ENCODE peak calls at places on chromosomes 13 and 19, in eight cellular contexts. G is GM12878; L is neural crest cell; U is astrocyte of the cerebellum; X is GM12865; P is CD8-positive, alpha-beta T cell; A is pancreas; V is body of pancreas. H is an unnamed sample.

GRCh38 chr13:113155982-113156655 is 2.3 kb upstream of the PROZ start:
- DNase-seq in U (no peak), V (no peak), P (no peak), X (no peak), A (no peak), L (no peak), G (no peak), H (no peak)

GRCh38 chr13:36431204-36432105 is 840 bp upstream of the CCNA1 start:
- DNase-seq in L (no peak), U (no peak), X (no peak), P (no peak), A (no peak), G (no peak), V (no peak), H (peak)

GRCh38 chr19:8209965-8210659 is 942 bp downstream of the CERS4 start:
- DNase-seq in L (peak), A (peak), P (no peak), G (no peak), X (peak), U (no peak), V (no peak), H (peak)

GRCh38 chr13:113151745-113152707 is 6.4 kb upstream of the PROZ start:
- DNase-seq in P (peak), G (no peak), X (no peak), A (no peak), L (no peak), V (no peak), U (peak), H (no peak)

GRCh38 chr19:3360494-3361383 is 5.6 kb upstream of the NFIC start:
- DNase-seq in L (no peak), V (peak), G (no peak), X (peak), A (no peak), U (no peak), P (peak), H (peak)

GRCh38 chr19:35381318-35381717 is 10.4 kb downstream of the GPR42 start:
- DNase-seq in X (no peak), L (no peak), G (no peak), A (no peak), U (no peak), P (no peak), V (no peak), H (no peak)

GRCh38 chr19:55535579-55536350 is 1.2 kb downstream of the SBK2 start:
- DNase-seq in A (no peak), V (no peak), P (no peak), X (no peak), U (no peak), L (no peak), G (no peak), H (no peak)

GRCh38 chr19:1181606-1182005 is 7.5 kb upstream of the SBNO2 start:
- DNase-seq in X (no peak), U (no peak), A (peak), G (no peak), L (no peak), V (peak), P (no peak), H (no peak)

GRCh38 chr13:65882810-65883209 is 1347.3 kb downstream of the PCDH9 start:
- DNase-seq in U (no peak), G (no peak), P (no peak), V (no peak), L (no peak), X (no peak), A (no peak), H (no peak)
- TF ChIP-seq CTCF in U (no peak), G (no peak), P (no peak), V (no peak), L (peak), X (no peak), A (no peak), H (peak)

DNA sequence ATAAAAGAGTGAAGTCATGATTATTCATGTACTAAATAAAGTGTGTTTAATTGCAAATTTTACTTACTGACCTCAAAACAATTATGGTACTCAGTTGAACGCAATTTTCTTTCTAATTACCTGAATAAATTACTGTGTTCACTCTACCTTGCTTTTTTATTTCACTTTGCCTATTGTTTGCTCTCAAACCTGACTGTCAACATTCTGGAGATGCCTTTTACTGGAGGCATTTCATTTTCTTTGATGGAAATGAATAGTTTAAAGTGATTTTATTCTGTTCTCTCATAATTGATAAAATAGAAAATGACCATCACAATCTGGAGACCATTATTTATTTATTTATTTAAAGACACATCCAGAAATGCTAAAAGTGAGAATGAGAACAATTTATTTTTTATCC is 811.5 kb upstream of the ATXN8OS start:
- DNase-seq in P (no peak), G (no peak), A (no peak), U (no peak), X (no peak), V (no peak), L (no peak), H (no peak)
- TF ChIP-seq CTCF in P (no peak), G (no peak), A (no peak), U (no peak), X (no peak), V (no peak), L (no peak), H (no peak)

GRCh38 chr13:28751210-28751935 is 32.6 kb upstream of the SLC46A3 start:
- DNase-seq in G (no peak), X (no peak), U (no peak), P (no peak), V (no peak), A (no peak), L (no peak), H (no peak)

GRCh38 chr13:28753946-28754345 is 35.2 kb upstream of the SLC46A3 start:
- DNase-seq in U (no peak), P (no peak), G (no peak), V (no peak), A (no peak), L (no peak), X (no peak), H (no peak)

GRCh38 chr13:28754698-28755545 is 36.2 kb upstream of the SLC46A3 start:
- DNase-seq in U (no peak), X (no peak), G (no peak), P (no peak), A (no peak), V (no peak), L (no peak), H (no peak)

GRCh38 chr13:28755546-28755870 is 36.7 kb upstream of the SLC46A3 start:
- DNase-seq in X (no peak), L (no peak), G (no peak), P (no peak), V (no peak), A (no peak), U (no peak), H (no peak)

GRCh38 chr13:28753208-28753892 is 34.6 kb upstream of the SLC46A3 start:
- DNase-seq in U (peak), A (peak), V (peak), P (no peak), X (no peak), G (no peak), L (no peak), H (no peak)
- TF ChIP-seq CTCF in U (peak), A (no peak), V (no peak), P (no peak), X (no peak), G (no peak), L (no peak), H (no peak)

DNA sequence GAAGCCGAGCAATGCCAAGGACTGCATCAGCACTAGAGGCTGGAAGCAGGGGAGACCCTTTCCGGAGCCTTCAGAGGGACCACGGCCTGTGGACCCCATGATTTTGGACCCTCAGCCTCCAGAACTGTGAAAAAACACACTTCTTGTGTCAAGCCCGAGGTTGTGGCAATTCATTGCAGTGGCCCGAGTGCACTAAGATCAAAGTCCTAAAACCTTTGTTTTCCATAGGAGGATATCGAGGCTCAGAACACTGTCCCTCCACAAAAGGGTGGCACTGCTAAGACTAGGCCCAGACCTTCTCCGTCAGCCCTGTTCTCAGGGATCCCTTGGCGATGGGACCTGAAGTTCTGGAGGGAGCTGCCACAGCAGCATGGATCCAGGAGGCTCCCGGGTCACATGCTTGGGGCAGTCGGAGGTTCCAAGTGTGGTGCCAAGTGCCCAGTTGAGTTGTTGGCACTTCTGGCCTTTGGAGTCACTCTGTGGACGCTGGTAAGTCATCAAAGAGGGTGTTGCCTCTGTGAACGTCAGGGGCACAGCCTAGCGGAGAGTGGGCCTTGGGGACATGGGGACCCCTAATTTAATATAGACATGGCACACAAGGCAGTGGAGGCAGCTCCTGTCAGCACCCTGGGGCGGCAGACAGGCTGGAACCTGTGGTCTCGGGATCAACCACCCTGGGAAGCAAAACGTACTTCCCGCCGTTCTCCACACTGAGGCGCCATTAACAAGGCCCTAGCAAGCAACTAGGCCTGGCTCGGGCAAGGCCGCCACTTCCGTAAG is 199.2 kb downstream of the COL4A1 start:
- DNase-seq in G (no peak), L (no peak), P (no peak), A (no peak), U (no peak), V (no peak), X (no peak), H (no peak)
- TF ChIP-seq CTCF in G (no peak), L (no peak), P (no peak), A (no peak), U (peak), V (no peak), X (no peak), H (no peak)

DNA sequence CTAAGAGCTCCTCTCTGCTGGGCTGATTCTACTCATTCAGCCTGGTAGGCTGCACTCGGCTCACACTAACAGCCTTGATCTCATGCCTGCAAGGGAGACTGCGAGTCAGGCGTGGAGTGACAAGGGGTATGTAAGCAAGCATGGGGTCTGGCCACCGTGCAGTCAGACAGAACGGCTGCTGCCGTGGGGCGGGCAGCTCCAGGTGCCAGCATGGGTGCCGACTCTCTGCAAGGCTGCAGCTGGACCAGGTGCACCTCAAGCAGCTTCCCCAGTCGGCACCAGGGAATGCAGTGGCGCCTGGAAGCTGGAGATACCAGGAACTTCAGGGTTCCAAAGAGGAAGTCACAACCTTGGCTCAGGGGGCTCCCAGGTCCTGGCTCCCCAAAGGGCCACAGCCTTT is 892.3 kb downstream of the OLFM4 start:
- DNase-seq in P (no peak), X (no peak), L (no peak), U (no peak), V (no peak), G (no peak), A (no peak), H (peak)
- TF ChIP-seq CTCF in P (no peak), X (no peak), L (no peak), U (no peak), V (no peak), G (no peak), A (no peak), H (no peak)

DNA sequence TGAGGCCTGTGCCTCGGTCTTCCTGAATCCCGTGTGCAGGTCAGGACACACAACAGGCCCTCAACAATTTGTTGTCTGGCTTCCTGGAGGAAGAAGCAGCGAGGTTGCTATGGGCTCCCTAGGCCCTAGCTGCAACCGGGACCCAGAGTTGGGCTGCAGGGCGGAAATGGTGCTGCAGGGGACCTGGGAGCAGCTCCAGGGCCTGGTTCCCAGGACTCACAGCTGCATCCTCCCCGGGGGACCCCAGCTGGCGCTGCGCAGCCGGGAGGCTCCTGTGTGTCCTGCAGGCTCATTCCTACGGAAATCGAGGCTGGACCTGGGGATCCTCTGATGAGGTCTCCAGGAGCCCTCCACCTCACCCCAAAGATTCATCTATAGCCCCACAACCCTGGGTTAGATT is 986 bp upstream of the TNFAIP8L1 start:
- DNase-seq in P (peak), X (peak), A (no peak), L (no peak), U (no peak), V (no peak), G (no peak), H (no peak)
- TF ChIP-seq CTCF in P (no peak), X (no peak), A (no peak), L (no peak), U (no peak), V (no peak), G (no peak), H (no peak)

GRCh38 chr19:13036366-13036976 is 41.2 kb downstream of the NFIX start:
- DNase-seq in G (no peak), V (peak), A (no peak), X (no peak), L (no peak), P (no peak), U (no peak), H (no peak)
- TF ChIP-seq CTCF in G (no peak), V (peak), A (no peak), X (no peak), L (no peak), P (no peak), U (no peak), H (no peak)

GRCh38 chr13:74796126-74796643 is 662.0 kb upstream of the KLF12 start:
- DNase-seq in V (no peak), P (no peak), A (no peak), X (no peak), U (no peak), G (no peak), L (no peak), H (no peak)
- TF ChIP-seq CTCF in V (no peak), P (no peak), A (no peak), X (no peak), U (no peak), G (no peak), L (no peak), H (no peak)